ENCODE peak calls at places on chromosomes 1 and 21, in nine cellular contexts. V, F, L, B, G, N, H, K and R are unnamed samples.

GRCh38 chr1:246036175-246036574 is 470.9 kb downstream of the SMYD3 start:
- DNase-seq in F (peak; percentile 21), G (no peak), B (no peak), V (no peak), H (no peak), N (no peak), K (no peak), L (no peak), R (no peak)

GRCh38 chr1:67713071-67713806 is 28.2 kb downstream of the GADD45A start:
- DNase-seq in K (no peak), N (peak; percentile 70), V (peak; percentile 73), G (no peak), B (peak; percentile 56), L (no peak), H (peak; percentile 85), F (peak; percentile 91), R (peak; percentile 68)

GRCh38 chr21:41207401-41208388 is 39.7 kb downstream of the BACE2 start:
- DNase-seq in L (no peak), F (peak; percentile 86), V (no peak), N (no peak), K (no peak), B (peak; percentile 67), G (no peak), H (peak; percentile 26), R (peak; percentile 8)

GRCh38 chr1:215682232-215682631 is 115.1 kb downstream of the KCTD3 start:
- DNase-seq in G (no peak), L (no peak), F (peak; percentile 33), N (no peak), H (no peak), B (no peak), V (no peak), K (no peak), R (peak; percentile 25)

GRCh38 chr1:32742956-32743355 is 40.4 kb upstream of the SYNC start:
- DNase-seq in V (no peak), L (no peak), H (no peak), B (no peak), F (no peak), K (no peak), G (no peak), N (peak; percentile 62), R (no peak)

GRCh38 chr1:52511851-52512615 is 40.9 kb downstream of the TUT4 start:
- DNase-seq in K (no peak), L (no peak), B (no peak), H (no peak), G (no peak), V (no peak), N (no peak), F (no peak), R (no peak)

GRCh38 chr1:204499511-204500468 is 5.2 kb upstream of the PIK3C2B start:
- DNase-seq in K (no peak), N (no peak), V (no peak), G (no peak), H (no peak), B (no peak), F (no peak), L (no peak), R (no peak)

GRCh38 chr1:60970081-60970509 is 112.3 kb upstream of the NFIA start:
- DNase-seq in F (peak; percentile 23), H (peak; percentile 36), B (no peak), K (no peak), N (no peak), V (peak; percentile 62), L (no peak), G (no peak), R (no peak)

GRCh38 chr1:175409938-175410337 is 217.4 kb upstream of the KIAA0040 start:
- DNase-seq in G (no peak), V (no peak), N (no peak), K (no peak), L (no peak), H (no peak), B (no peak), F (no peak), R (no peak)

GRCh38 chr1:32695098-32695904 is 7.3 kb downstream of the SYNC start:
- DNase-seq in F (peak; percentile 65), L (no peak), H (no peak), G (peak; percentile 75), K (no peak), V (no peak), B (peak; percentile 68), N (peak; percentile 77), R (peak; percentile 45)

GRCh38 chr1:223775054-223775453 is 62.7 kb downstream of the CAPN2 start:
- DNase-seq in B (no peak), N (no peak), L (no peak), K (no peak), V (no peak), G (no peak), H (no peak), F (peak; percentile 30), R (no peak)

GRCh38 chr1:219304227-219305226 is 130.8 kb downstream of the LYPLAL1 start:
- DNase-seq in F (peak; percentile 67), V (no peak), H (no peak), N (peak; percentile 37), K (no peak), G (no peak), B (peak; percentile 14), L (no peak), R (peak; percentile 27)

GRCh38 chr21:42003051-42003461 is 7.1 kb downstream of the ZBTB21 start:
- DNase-seq in K (no peak), L (no peak), B (no peak), H (no peak), N (no peak), G (no peak), F (peak; percentile 76), V (no peak), R (no peak)

GRCh38 chr1:150256193-150256548 is 1.4 kb upstream of the CA14 start:
- DNase-seq in L (no peak), F (no peak), K (no peak), V (no peak), H (peak; percentile 58), N (no peak), B (no peak), G (no peak), R (no peak)

GRCh38 chr1:195765099-195765498 is 843.1 kb downstream of the KCNT2 start:
- DNase-seq in G (no peak), B (no peak), V (no peak), N (no peak), H (no peak), K (no peak), F (no peak), L (no peak), R (no peak)

GRCh38 chr1:159177273-159177907 is 6.0 kb downstream of the CADM3 start:
- DNase-seq in F (peak; percentile 58), H (no peak), G (no peak), V (peak; percentile 61), N (peak; percentile 40), B (peak; percentile 65), L (peak; percentile 77), K (no peak), R (peak; percentile 65)